ENCODE peak calls at places on chromosome 20, in eight cellular contexts. One of them, this sample, is unnamed.
A peak's percentile ranks its signal among the peaks of the same experiment; 100 is the strongest.

GRCh38 chr20:4130404-4131189 is 115.2 kb upstream of the RNF24 start:
- DNase-seq in lung microvascular endothelial cell: peak; percentile 57
- DNase-seq in Kasumi-1: no peak
- DNase-seq in neural crest cell: no peak
- DNase-seq in ELF-1: no peak
- DNase-seq in brain microvascular endothelial cell: peak; percentile 27
- DNase-seq in NCI-H2081 treated with DMSO at 0.1 percent for 48 hours: no peak
- DNase-seq in T1000: no peak
- DNase-seq in this sample: peak; percentile 74

GRCh38 chr20:21901470-21902275 is 196.2 kb downstream of the PAX1 start:
- DNase-seq in lung microvascular endothelial cell: no peak
- DNase-seq in Kasumi-1: no peak
- DNase-seq in neural crest cell: no peak
- DNase-seq in ELF-1: no peak
- DNase-seq in brain microvascular endothelial cell: no peak
- DNase-seq in NCI-H2081 treated with DMSO at 0.1 percent for 48 hours: peak; percentile 8
- DNase-seq in T1000: no peak
- DNase-seq in this sample: no peak

GRCh38 chr20:46293084-46293483 is 15.2 kb downstream of the CDH22 start:
- DNase-seq in lung microvascular endothelial cell: peak; percentile 57
- DNase-seq in Kasumi-1: peak; percentile 59
- DNase-seq in neural crest cell: no peak
- DNase-seq in ELF-1: peak; percentile 65
- DNase-seq in brain microvascular endothelial cell: peak; percentile 49
- DNase-seq in NCI-H2081 treated with DMSO at 0.1 percent for 48 hours: no peak
- DNase-seq in T1000: no peak
- DNase-seq in this sample: peak; percentile 51

GRCh38 chr20:37649635-37650244 is 44.1 kb upstream of the CTNNBL1 start:
- DNase-seq in lung microvascular endothelial cell: no peak
- DNase-seq in Kasumi-1: no peak
- DNase-seq in neural crest cell: no peak
- DNase-seq in ELF-1: no peak
- DNase-seq in brain microvascular endothelial cell: no peak
- DNase-seq in NCI-H2081 treated with DMSO at 0.1 percent for 48 hours: no peak
- DNase-seq in T1000: no peak
- DNase-seq in this sample: no peak

GRCh38 chr20:49583669-49584417 is 15.9 kb upstream of the PTGIS start:
- DNase-seq in lung microvascular endothelial cell: no peak
- DNase-seq in Kasumi-1: no peak
- DNase-seq in neural crest cell: no peak
- DNase-seq in ELF-1: no peak
- DNase-seq in brain microvascular endothelial cell: peak; percentile 93
- DNase-seq in NCI-H2081 treated with DMSO at 0.1 percent for 48 hours: no peak
- DNase-seq in T1000: no peak
- DNase-seq in this sample: peak; percentile 69

GRCh38 chr20:25496968-25497401 is 88.3 kb downstream of the NINL start:
- DNase-seq in lung microvascular endothelial cell: peak; percentile 58
- DNase-seq in Kasumi-1: no peak
- DNase-seq in neural crest cell: no peak
- DNase-seq in ELF-1: no peak
- DNase-seq in brain microvascular endothelial cell: no peak
- DNase-seq in NCI-H2081 treated with DMSO at 0.1 percent for 48 hours: no peak
- DNase-seq in T1000: peak; percentile 73
- DNase-seq in this sample: peak; percentile 19

GRCh38 chr20:3430376-3431069 is 23.1 kb upstream of the DNAAF9 start:
- DNase-seq in lung microvascular endothelial cell: no peak
- DNase-seq in Kasumi-1: peak; percentile 91
- DNase-seq in neural crest cell: no peak
- DNase-seq in ELF-1: no peak
- DNase-seq in brain microvascular endothelial cell: no peak
- DNase-seq in NCI-H2081 treated with DMSO at 0.1 percent for 48 hours: no peak
- DNase-seq in T1000: no peak
- DNase-seq in this sample: no peak

GRCh38 chr20:40563296-40563950 is 125.6 kb downstream of the MAFB start:
- DNase-seq in lung microvascular endothelial cell: no peak
- DNase-seq in Kasumi-1: no peak
- DNase-seq in neural crest cell: no peak
- DNase-seq in ELF-1: no peak
- DNase-seq in brain microvascular endothelial cell: peak; percentile 22
- DNase-seq in NCI-H2081 treated with DMSO at 0.1 percent for 48 hours: no peak
- DNase-seq in T1000: no peak
- DNase-seq in this sample: peak; percentile 41

GRCh38 chr20:19620471-19620870 is 137.6 kb upstream of the RIN2 start:
- DNase-seq in lung microvascular endothelial cell: no peak
- DNase-seq in Kasumi-1: no peak
- DNase-seq in neural crest cell: no peak
- DNase-seq in ELF-1: peak; percentile 55
- DNase-seq in brain microvascular endothelial cell: no peak
- DNase-seq in NCI-H2081 treated with DMSO at 0.1 percent for 48 hours: no peak
- DNase-seq in T1000: no peak
- DNase-seq in this sample: no peak

GRCh38 chr20:19973920-19974620 is 43.1 kb upstream of the NAA20 start:
- DNase-seq in lung microvascular endothelial cell: peak; percentile 19
- DNase-seq in Kasumi-1: peak; percentile 66
- DNase-seq in neural crest cell: no peak
- DNase-seq in ELF-1: peak; percentile 43
- DNase-seq in brain microvascular endothelial cell: no peak
- DNase-seq in NCI-H2081 treated with DMSO at 0.1 percent for 48 hours: no peak
- DNase-seq in T1000: peak; percentile 25
- DNase-seq in this sample: peak; percentile 33

GRCh38 chr20:23037017-23037481 is 1.9 kb downstream of the SSTR4 start:
- DNase-seq in lung microvascular endothelial cell: no peak
- DNase-seq in Kasumi-1: no peak
- DNase-seq in neural crest cell: no peak
- DNase-seq in ELF-1: peak; percentile 42
- DNase-seq in brain microvascular endothelial cell: no peak
- DNase-seq in NCI-H2081 treated with DMSO at 0.1 percent for 48 hours: no peak
- DNase-seq in T1000: no peak
- DNase-seq in this sample: no peak

GRCh38 chr20:47205577-47206123 is 150.8 kb downstream of the ZMYND8 start:
- DNase-seq in lung microvascular endothelial cell: peak; percentile 80
- DNase-seq in Kasumi-1: peak; percentile 18
- DNase-seq in neural crest cell: peak; percentile 43
- DNase-seq in ELF-1: peak; percentile 62
- DNase-seq in brain microvascular endothelial cell: peak; percentile 77
- DNase-seq in NCI-H2081 treated with DMSO at 0.1 percent for 48 hours: no peak
- DNase-seq in T1000: no peak
- DNase-seq in this sample: peak; percentile 77

GRCh38 chr20:58618694-58619540 is 32.2 kb upstream of the STX16 start:
- DNase-seq in lung microvascular endothelial cell: no peak
- DNase-seq in Kasumi-1: no peak
- DNase-seq in neural crest cell: no peak
- DNase-seq in ELF-1: peak; percentile 65
- DNase-seq in brain microvascular endothelial cell: peak; percentile 88
- DNase-seq in NCI-H2081 treated with DMSO at 0.1 percent for 48 hours: no peak
- DNase-seq in T1000: no peak
- DNase-seq in this sample: no peak

GRCh38 chr20:20552076-20552475 is 160.4 kb downstream of the RALGAPA2 start:
- DNase-seq in lung microvascular endothelial cell: no peak
- DNase-seq in Kasumi-1: no peak
- DNase-seq in neural crest cell: no peak
- DNase-seq in ELF-1: no peak
- DNase-seq in brain microvascular endothelial cell: no peak
- DNase-seq in NCI-H2081 treated with DMSO at 0.1 percent for 48 hours: peak; percentile 83
- DNase-seq in T1000: no peak
- DNase-seq in this sample: no peak

GRCh38 chr20:15032352-15032622 is 694.9 kb upstream of the FLRT3 start:
- DNase-seq in lung microvascular endothelial cell: no peak
- DNase-seq in Kasumi-1: no peak
- DNase-seq in neural crest cell: no peak
- DNase-seq in ELF-1: no peak
- DNase-seq in brain microvascular endothelial cell: no peak
- DNase-seq in NCI-H2081 treated with DMSO at 0.1 percent for 48 hours: no peak
- DNase-seq in T1000: no peak
- DNase-seq in this sample: no peak

GRCh38 chr20:62550087-62550565 is 74.3 kb upstream of the GATA5 start:
- DNase-seq in lung microvascular endothelial cell: no peak
- DNase-seq in Kasumi-1: no peak
- DNase-seq in neural crest cell: no peak
- DNase-seq in ELF-1: no peak
- DNase-seq in brain microvascular endothelial cell: no peak
- DNase-seq in NCI-H2081 treated with DMSO at 0.1 percent for 48 hours: no peak
- DNase-seq in T1000: no peak
- DNase-seq in this sample: no peak

GRCh38 chr20:50230871-50231270 is 40.2 kb downstream of the CEBPB start:
- DNase-seq in lung microvascular endothelial cell: no peak
- DNase-seq in Kasumi-1: no peak
- DNase-seq in neural crest cell: no peak
- DNase-seq in ELF-1: no peak
- DNase-seq in brain microvascular endothelial cell: no peak
- DNase-seq in NCI-H2081 treated with DMSO at 0.1 percent for 48 hours: no peak
- DNase-seq in T1000: no peak
- DNase-seq in this sample: no peak

GRCh38 chr20:33516882-33517281 is 27.0 kb downstream of the CBFA2T2 start:
- DNase-seq in lung microvascular endothelial cell: peak; percentile 37
- DNase-seq in Kasumi-1: no peak
- DNase-seq in neural crest cell: no peak
- DNase-seq in ELF-1: no peak
- DNase-seq in brain microvascular endothelial cell: no peak
- DNase-seq in NCI-H2081 treated with DMSO at 0.1 percent for 48 hours: no peak
- DNase-seq in T1000: no peak
- DNase-seq in this sample: no peak

GRCh38 chr20:15882553-15882952 is 690.7 kb downstream of the KIF16B start:
- DNase-seq in lung microvascular endothelial cell: no peak
- DNase-seq in Kasumi-1: no peak
- DNase-seq in neural crest cell: no peak
- DNase-seq in ELF-1: no peak
- DNase-seq in brain microvascular endothelial cell: peak; percentile 22
- DNase-seq in NCI-H2081 treated with DMSO at 0.1 percent for 48 hours: no peak
- DNase-seq in T1000: no peak
- DNase-seq in this sample: no peak

GRCh38 chr20:62666736-62667529 is 24.6 kb downstream of the SLCO4A1 start:
- DNase-seq in lung microvascular endothelial cell: peak; percentile 80
- DNase-seq in Kasumi-1: no peak
- DNase-seq in neural crest cell: peak; percentile 51
- DNase-seq in ELF-1: no peak
- DNase-seq in brain microvascular endothelial cell: no peak
- DNase-seq in NCI-H2081 treated with DMSO at 0.1 percent for 48 hours: no peak
- DNase-seq in T1000: no peak
- DNase-seq in this sample: peak; percentile 88

GRCh38 chr20:47502271-47502730 is 614 bp downstream of the NCOA3 start:
- DNase-seq in lung microvascular endothelial cell: peak; percentile 5
- DNase-seq in Kasumi-1: no peak
- DNase-seq in neural crest cell: peak; percentile 19
- DNase-seq in ELF-1: peak; percentile 50
- DNase-seq in brain microvascular endothelial cell: no peak
- DNase-seq in NCI-H2081 treated with DMSO at 0.1 percent for 48 hours: no peak
- DNase-seq in T1000: no peak
- DNase-seq in this sample: peak; percentile 12

GRCh38 chr20:24764027-24764797 is 184.9 kb upstream of the CST7 start:
- DNase-seq in lung microvascular endothelial cell: no peak
- DNase-seq in Kasumi-1: no peak
- DNase-seq in neural crest cell: no peak
- DNase-seq in ELF-1: no peak
- DNase-seq in brain microvascular endothelial cell: no peak
- DNase-seq in NCI-H2081 treated with DMSO at 0.1 percent for 48 hours: no peak
- DNase-seq in T1000: no peak
- DNase-seq in this sample: no peak

GRCh38 chr20:6683346-6683977 is 84.0 kb upstream of the BMP2 start:
- DNase-seq in lung microvascular endothelial cell: no peak
- DNase-seq in Kasumi-1: no peak
- DNase-seq in neural crest cell: no peak
- DNase-seq in ELF-1: no peak
- DNase-seq in brain microvascular endothelial cell: no peak
- DNase-seq in NCI-H2081 treated with DMSO at 0.1 percent for 48 hours: no peak
- DNase-seq in T1000: no peak
- DNase-seq in this sample: no peak

GRCh38 chr20:41232971-41233926 is 84.3 kb downstream of the ZHX3 start:
- DNase-seq in lung microvascular endothelial cell: peak; percentile 76
- DNase-seq in Kasumi-1: peak; percentile 35
- DNase-seq in neural crest cell: no peak
- DNase-seq in ELF-1: no peak
- DNase-seq in brain microvascular endothelial cell: peak; percentile 79
- DNase-seq in NCI-H2081 treated with DMSO at 0.1 percent for 48 hours: no peak
- DNase-seq in T1000: no peak
- DNase-seq in this sample: peak; percentile 69

GRCh38 chr20:58959652-58960051 is 21.4 kb upstream of the NELFCD start:
- DNase-seq in lung microvascular endothelial cell: no peak
- DNase-seq in Kasumi-1: no peak
- DNase-seq in neural crest cell: no peak
- DNase-seq in ELF-1: no peak
- DNase-seq in brain microvascular endothelial cell: no peak
- DNase-seq in NCI-H2081 treated with DMSO at 0.1 percent for 48 hours: no peak
- DNase-seq in T1000: no peak
- DNase-seq in this sample: no peak

GRCh38 chr20:35447082-35447789 is 8.2 kb upstream of the CEP250 start:
- DNase-seq in lung microvascular endothelial cell: peak; percentile 87
- DNase-seq in Kasumi-1: peak; percentile 79
- DNase-seq in neural crest cell: peak; percentile 99
- DNase-seq in ELF-1: peak; percentile 93
- DNase-seq in brain microvascular endothelial cell: peak; percentile 85
- DNase-seq in NCI-H2081 treated with DMSO at 0.1 percent for 48 hours: peak; percentile 64
- DNase-seq in T1000: peak; percentile 74
- DNase-seq in this sample: peak; percentile 66

GRCh38 chr20:34643919-34644318 is 33.0 kb downstream of the PIGU start:
- DNase-seq in lung microvascular endothelial cell: no peak
- DNase-seq in Kasumi-1: peak; percentile 71
- DNase-seq in neural crest cell: no peak
- DNase-seq in ELF-1: no peak
- DNase-seq in brain microvascular endothelial cell: peak; percentile 65
- DNase-seq in NCI-H2081 treated with DMSO at 0.1 percent for 48 hours: no peak
- DNase-seq in T1000: no peak
- DNase-seq in this sample: no peak

GRCh38 chr20:34549291-34549928 is 9.1 kb upstream of the MAP1LC3A start:
- DNase-seq in lung microvascular endothelial cell: peak; percentile 45
- DNase-seq in Kasumi-1: no peak
- DNase-seq in neural crest cell: no peak
- DNase-seq in ELF-1: peak; percentile 84
- DNase-seq in brain microvascular endothelial cell: no peak
- DNase-seq in NCI-H2081 treated with DMSO at 0.1 percent for 48 hours: no peak
- DNase-seq in T1000: no peak
- DNase-seq in this sample: no peak

GRCh38 chr20:55264825-55265224 is 740.5 kb downstream of the CBLN4 start:
- DNase-seq in lung microvascular endothelial cell: no peak
- DNase-seq in Kasumi-1: no peak
- DNase-seq in neural crest cell: no peak
- DNase-seq in ELF-1: no peak
- DNase-seq in brain microvascular endothelial cell: no peak
- DNase-seq in NCI-H2081 treated with DMSO at 0.1 percent for 48 hours: peak; percentile 48
- DNase-seq in T1000: no peak
- DNase-seq in this sample: no peak

GRCh38 chr20:25236450-25237304 is 11.2 kb upstream of the PYGB start:
- DNase-seq in lung microvascular endothelial cell: no peak
- DNase-seq in Kasumi-1: no peak
- DNase-seq in neural crest cell: no peak
- DNase-seq in ELF-1: no peak
- DNase-seq in brain microvascular endothelial cell: no peak
- DNase-seq in NCI-H2081 treated with DMSO at 0.1 percent for 48 hours: no peak
- DNase-seq in T1000: no peak
- DNase-seq in this sample: no peak